ENCODE peak calls at places on chromosomes 1 and 21, in four cellular contexts. Q is OCI-LY7; M is IMR-90; L is CD8-positive, alpha-beta memory T cell. I is an unnamed sample.
A peak's percentile ranks its signal among the peaks of the same experiment; 100 is the strongest.

GRCh38 chr21:45113543-45113942 is 39.2 kb downstream of the ADARB1 start:
- DNase-seq in L (no peak), Q (no peak), M (no peak), I (no peak)

GRCh38 chr21:30710499-30710898 is 8.1 kb downstream of the KRTAP21-3 start:
- DNase-seq in M (no peak), Q (no peak), L (no peak), I (no peak)

GRCh38 chr1:176241385-176242015 is 34.4 kb upstream of the COP1 start:
- DNase-seq in M (peak; percentile 95), L (no peak), Q (no peak), I (peak; percentile 2)

GRCh38 chr21:33197546-33197945 is 32.2 kb upstream of the IFNAR2 start:
- DNase-seq in Q (no peak), M (no peak), L (no peak), I (no peak)

GRCh38 chr1:114089502-114090138 is 64.0 kb downstream of the SYT6 start:
- DNase-seq in M (no peak), Q (no peak), L (no peak), I (no peak)

GRCh38 chr1:33132549-33132948 is 49.3 kb downstream of the TRIM62 start:
- DNase-seq in Q (no peak), L (no peak), M (no peak), I (no peak)

GRCh38 chr1:63557365-63557987 is 34.2 kb downstream of the EFCAB7 start:
- DNase-seq in L (no peak), Q (peak; percentile 54), M (peak; percentile 67), I (no peak)

GRCh38 chr1:21262282-21263051 is 27.8 kb downstream of the ECE1 start:
- DNase-seq in M (peak; percentile 95), L (no peak), Q (no peak), I (no peak)

GRCh38 chr1:17488977-17489739 is 49.7 kb upstream of the RCC2 start:
- DNase-seq in Q (no peak), M (peak; percentile 15), L (no peak), I (no peak)

GRCh38 chr1:63575340-63575826 is 17.8 kb upstream of the PGM1 start:
- DNase-seq in L (peak; percentile 18), Q (peak; percentile 41), M (peak; percentile 16), I (no peak)

GRCh38 chr21:10464975-10465374 is 56.4 kb upstream of the TPTE start:
- DNase-seq in L (no peak), M (no peak), Q (no peak), I (no peak)

GRCh38 chr1:205456868-205457724 is 1.3 kb upstream of the BLACAT1 start:
- DNase-seq in Q (no peak), M (no peak), L (no peak), I (no peak)

GRCh38 chr1:18100493-18101063 is 7.0 kb upstream of the IGSF21 start:
- DNase-seq in L (peak; percentile 27), Q (peak; percentile 58), M (peak; percentile 49), I (peak; percentile 39)

DNA sequence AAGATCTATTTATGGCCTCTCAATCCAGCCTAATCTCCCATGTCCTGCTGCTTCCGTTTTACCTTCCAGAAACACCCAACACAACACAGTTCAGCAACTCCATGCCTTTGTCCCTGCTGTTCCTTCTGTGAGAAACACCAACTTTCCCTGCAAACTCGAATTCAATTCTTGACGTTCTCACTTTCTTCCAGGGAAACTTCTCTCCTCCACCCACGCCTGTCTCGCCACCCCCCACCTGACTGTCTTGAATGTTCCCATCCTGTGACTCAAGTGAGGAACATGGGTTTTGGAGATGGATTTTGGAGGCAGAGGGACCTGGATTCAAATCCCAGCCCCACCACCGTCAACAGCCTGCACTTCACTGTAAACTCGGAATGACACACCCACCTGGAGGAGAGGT is 44.8 kb downstream of the GRHL3 start:
- DNase-seq in M (no peak), Q (no peak), L (no peak), I (no peak)
- H3K4me1 ChIP-seq in M (peaks cover 14% of the 10 kb centered on the region), Q (no peaks in the 10 kb centered on the region), L (no peaks in the 10 kb centered on the region), I (no peaks in the 10 kb centered on the region)

GRCh38 chr1:40383095-40383487 is 9.6 kb downstream of the SMAP2 start:
- DNase-seq in M (no peak), L (no peak), Q (no peak), I (no peak)
- H3K4me1 ChIP-seq in M (peaks cover 18% of the 10 kb centered on the region), L (peaks cover 91% of the 10 kb centered on the region), Q (peaks cover 95% of the 10 kb centered on the region), I (no peaks in the 10 kb centered on the region)

GRCh38 chr1:202577381-202577780 is 132.9 kb downstream of the SYT2 start:
- DNase-seq in L (no peak), Q (no peak), M (peak; percentile 60), I (no peak)

GRCh38 chr1:202579806-202580205 is 130.4 kb downstream of the SYT2 start:
- DNase-seq in L (no peak), M (peak; percentile 96), Q (no peak), I (no peak)

GRCh38 chr1:202578001-202578500 is 132.2 kb downstream of the SYT2 start:
- DNase-seq in M (peak; percentile 87), L (no peak), Q (no peak), I (no peak)

GRCh38 chr1:202576816-202577215 is 133.4 kb downstream of the SYT2 start:
- DNase-seq in L (no peak), M (peak; percentile 83), Q (no peak), I (no peak)

DNA sequence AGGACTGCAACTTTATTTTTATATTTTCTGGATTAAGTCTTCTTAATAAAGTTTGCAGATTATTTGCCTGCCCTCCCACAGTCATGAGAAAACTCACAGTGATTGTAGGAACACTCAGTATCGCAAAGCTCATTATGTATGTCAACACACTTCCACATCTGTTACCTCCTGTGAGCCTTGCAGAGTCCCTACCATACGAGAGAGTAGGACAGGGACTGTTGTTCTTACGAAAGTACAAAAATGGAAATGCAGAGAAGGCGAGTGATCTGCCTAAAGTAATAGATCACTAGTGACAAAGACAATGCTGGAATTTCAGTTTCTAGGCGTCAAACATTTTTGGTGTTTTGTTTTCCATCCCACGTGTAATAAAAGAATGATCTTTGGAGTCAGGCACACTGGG is 131.7 kb downstream of the SYT2 start:
- DNase-seq in M (peak; percentile 50), Q (no peak), L (no peak), I (no peak)
- H3K4me1 ChIP-seq in M (peaks cover 40% of the 10 kb centered on the region), Q (no peaks in the 10 kb centered on the region), L (no peaks in the 10 kb centered on the region), I (no peaks in the 10 kb centered on the region)

DNA sequence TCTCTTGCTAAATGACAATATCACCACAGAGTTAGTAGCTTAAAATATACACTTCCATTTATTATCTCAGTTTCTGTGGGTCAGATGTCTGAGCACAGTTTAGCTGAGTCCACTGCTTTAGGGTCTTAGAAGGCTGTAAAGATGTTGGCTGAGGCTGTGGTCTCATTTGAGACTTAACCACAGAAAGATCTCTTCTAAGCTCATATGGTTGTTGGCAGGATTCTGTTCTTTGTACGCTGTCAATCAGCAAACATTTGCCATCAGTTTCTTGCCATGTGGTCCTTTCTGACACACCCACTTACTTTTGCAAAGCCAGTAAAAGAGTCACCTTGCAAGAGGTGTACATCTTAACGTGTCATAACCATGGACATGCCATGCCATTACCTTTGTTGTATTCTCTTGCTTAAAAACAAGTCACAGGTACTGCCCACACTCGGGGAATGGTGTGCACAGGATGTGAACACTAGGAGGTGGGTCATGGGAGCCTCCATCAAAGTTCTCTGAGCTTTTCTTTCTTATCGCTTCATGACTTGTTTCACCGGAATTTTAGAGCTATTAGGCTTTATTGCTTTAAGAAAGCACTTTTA is 18.7 kb downstream of the DYRK1A start:
- DNase-seq in L (no peak), Q (no peak), M (no peak), I (no peak)
- H3K4me1 ChIP-seq in L (peaks cover 89% of the 10 kb centered on the region), Q (peaks cover 19% of the 10 kb centered on the region), M (peaks cover 10% of the 10 kb centered on the region), I (peaks cover 9% of the 10 kb centered on the region)

DNA sequence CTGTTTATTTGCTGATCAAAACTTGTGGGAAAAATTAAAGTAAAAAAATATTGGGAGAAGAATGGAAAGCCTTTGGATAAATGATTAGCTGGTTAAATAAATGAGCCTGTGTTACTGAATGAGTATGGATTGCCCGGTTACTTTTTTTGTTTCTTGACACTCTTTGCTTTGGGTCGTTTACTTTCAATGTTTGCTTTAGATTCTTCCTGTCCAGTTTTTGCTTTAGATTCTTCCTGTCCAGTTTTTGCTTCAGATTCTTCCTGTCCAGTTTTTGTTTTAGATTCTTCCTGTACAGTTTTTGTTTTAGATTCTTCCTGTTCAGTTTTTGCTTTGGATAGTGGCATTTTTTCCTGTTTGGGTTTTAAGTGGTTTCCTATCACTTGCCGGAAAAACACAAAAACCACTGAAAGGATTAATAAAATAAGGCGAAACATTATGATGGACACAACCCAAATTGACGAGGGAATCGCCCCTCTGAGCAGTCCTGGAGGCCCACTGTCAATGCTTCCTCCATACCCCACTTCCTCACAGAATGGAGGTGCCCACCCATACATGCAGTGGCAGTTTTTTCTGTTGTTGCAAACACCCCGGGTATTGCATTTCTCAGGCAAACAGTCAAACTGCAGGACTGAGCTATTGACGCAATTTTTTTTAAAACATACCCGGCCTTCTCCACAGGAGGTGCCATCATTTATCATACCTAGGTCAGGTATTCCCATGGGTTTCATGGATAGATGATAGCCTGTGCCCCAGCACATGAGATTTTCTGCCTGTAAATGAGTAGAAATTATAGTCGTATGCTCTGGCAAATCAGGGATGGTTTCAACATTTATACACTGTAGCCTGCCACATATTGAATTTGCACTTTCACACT is 2.3 kb downstream of the ADAM30 start:
- DNase-seq in M (no peak), L (no peak), Q (no peak), I (no peak)
- H3K4me1 ChIP-seq in M (no peaks in the 10 kb centered on the region), L (no peaks in the 10 kb centered on the region), Q (no peaks in the 10 kb centered on the region), I (no peaks in the 10 kb centered on the region)

DNA sequence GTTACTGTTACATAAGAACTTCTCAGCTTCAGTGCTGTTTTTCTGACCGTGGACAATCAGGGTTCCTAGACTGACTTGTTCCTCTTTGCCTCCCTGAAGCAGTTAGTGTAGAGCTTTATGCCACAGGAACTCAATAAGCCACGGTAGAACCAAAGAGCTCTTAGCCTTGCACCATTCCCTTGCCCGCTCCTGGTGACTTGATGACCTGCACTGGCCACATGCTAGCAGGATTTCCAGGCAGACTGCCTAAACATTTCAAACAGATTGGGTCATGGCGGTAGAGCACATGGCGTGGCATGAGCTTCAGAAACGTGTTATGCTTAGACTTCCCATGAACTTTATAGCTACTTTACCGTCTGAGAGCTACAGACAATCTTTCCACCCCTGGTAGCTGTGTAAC is 18.8 kb upstream of the FASLG start:
- DNase-seq in M (peak; percentile 42), Q (no peak), L (no peak), I (no peak)
- H3K4me1 ChIP-seq in M (peaks cover 21% of the 10 kb centered on the region), Q (peaks cover 15% of the 10 kb centered on the region), L (peaks cover 79% of the 10 kb centered on the region), I (peaks cover 3% of the 10 kb centered on the region)

GRCh38 chr1:183273300-183273699 is 87.2 kb downstream of the LAMC2 start:
- DNase-seq in L (no peak), M (no peak), Q (no peak), I (no peak)
- H3K4me1 ChIP-seq in L (no peaks in the 10 kb centered on the region), M (peaks cover 21% of the 10 kb centered on the region), Q (no peaks in the 10 kb centered on the region), I (peaks cover 76% of the 10 kb centered on the region)

I was measured in Caco-2.